ENCODE peak calls at places on chromosomes 2 and 18, in five cellular contexts. H is CD8-positive, alpha-beta T cell; B is left lung; G is tibial artery; N is uterus. F is an unnamed sample.

GRCh38 chr2:11995381-11995947 is 249.0 kb downstream of the LPIN1 start:
- DNase-seq in N (no peak), B (no peak), G (no peak), H (no peak), F (no peak)

GRCh38 chr2:229738024-229738625 is 23.8 kb upstream of the DNER start:
- DNase-seq in N (no peak), B (no peak), H (no peak), G (no peak), F (no peak)

GRCh38 chr2:187689372-187689771 is 135.1 kb upstream of the TFPI start:
- DNase-seq in H (no peak), N (no peak), B (no peak), G (no peak), F (no peak)

GRCh38 chr2:196399736-196400691 is 228.6 kb upstream of the STK17B start:
- DNase-seq in H (no peak), B (no peak), G (no peak), N (no peak), F (no peak)

GRCh38 chr2:56474412-56475158 is 290.8 kb downstream of the CCDC85A start:
- DNase-seq in N (no peak), B (no peak), H (no peak), G (no peak), F (no peak)

GRCh38 chr18:33839452-33840225 is 261.6 kb downstream of the ASXL3 start:
- DNase-seq in H (no peak), G (no peak), B (no peak), N (no peak), F (no peak)

GRCh38 chr2:46202987-46203386 is 94.2 kb upstream of the EPAS1 start:
- DNase-seq in H (no peak), G (no peak), N (no peak), B (no peak), F (no peak)

GRCh38 chr2:70627499-70627898 is 73.9 kb upstream of the TGFA start:
- DNase-seq in H (no peak), B (no peak), G (no peak), N (no peak), F (no peak)

GRCh38 chr2:216302981-216303676 is 69.2 kb downstream of the MARCHF4 start:
- DNase-seq in G (no peak), B (no peak), N (no peak), H (no peak), F (no peak)

GRCh38 chr2:96930351-96931015 is 55.9 kb downstream of the FAM178B start:
- DNase-seq in H (no peak), B (peak; percentile 23), G (no peak), N (no peak), F (peak; percentile 21)
- H3K4me1 ChIP-seq in H (peaks cover 4% of the 10 kb centered on the region), B (no peaks in the 10 kb centered on the region), G (peaks cover 15% of the 10 kb centered on the region), N (peaks cover 12% of the 10 kb centered on the region), F (no peaks in the 10 kb centered on the region)

DNA sequence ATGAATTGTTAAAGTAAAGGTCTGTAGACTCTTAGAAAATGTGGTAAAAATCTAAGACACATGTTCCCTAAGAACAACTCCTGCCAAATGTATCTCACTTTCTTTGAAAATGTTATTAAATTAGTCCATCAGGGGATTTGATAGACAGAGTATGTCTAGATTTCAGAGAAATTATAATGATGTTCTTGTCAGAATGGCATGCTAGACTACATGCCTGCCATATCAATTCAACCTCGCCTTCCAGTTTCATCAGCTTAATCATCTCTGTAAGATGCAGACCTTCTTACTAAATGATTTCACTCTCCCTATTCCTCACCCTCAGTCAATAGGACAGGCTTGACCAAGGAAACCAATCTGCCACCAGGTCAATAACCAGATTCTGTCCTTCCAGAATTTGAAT is 368.4 kb downstream of the TXNL1 start:
- DNase-seq in N (no peak), B (no peak), G (no peak), H (no peak), F (no peak)
- H3K4me3 ChIP-seq in N (no peak overlapping the region), B (no peak overlapping the region), G (no peak overlapping the region), H (no peak overlapping the region), F (no peak overlapping the region)

DNA sequence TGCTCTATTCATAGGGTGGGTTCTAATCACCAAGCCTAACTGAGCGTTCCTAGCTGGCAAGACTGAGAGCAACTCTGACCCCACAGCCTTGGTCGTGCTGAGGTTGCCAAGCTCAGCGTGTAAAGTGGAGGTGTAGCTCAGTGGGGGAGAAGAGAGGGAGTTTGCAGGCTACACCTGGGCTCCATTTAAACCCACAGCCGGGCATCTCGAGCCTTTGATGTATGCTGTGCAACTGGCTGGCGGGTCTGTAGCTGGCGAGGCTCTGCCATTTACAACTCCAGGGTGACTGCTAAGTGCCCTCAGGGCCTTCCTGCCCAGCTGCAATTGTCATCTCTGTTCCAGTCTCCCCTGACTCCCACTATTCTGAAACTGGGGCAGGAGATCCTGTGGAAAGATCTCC is 20.0 kb upstream of the CHRNA1 start:
- DNase-seq in G (no peak), N (no peak), H (no peak), B (no peak), F (no peak)
- H3K27ac ChIP-seq in G (no peak overlapping the region), N (no peak overlapping the region), H (no peak overlapping the region), B (no peak overlapping the region), F (no peak overlapping the region)

GRCh38 chr2:26526589-26526988 is 48.7 kb upstream of the OTOF start:
- DNase-seq in B (no peak), H (no peak), N (no peak), G (no peak), F (no peak)
- H3K4me1 ChIP-seq in B (no peaks in the 10 kb centered on the region), H (no peaks in the 10 kb centered on the region), N (no peaks in the 10 kb centered on the region), G (no peaks in the 10 kb centered on the region), F (no peaks in the 10 kb centered on the region)

GRCh38 chr2:75799859-75800258 is 89.1 kb upstream of the GCFC2 start:
- DNase-seq in B (no peak), G (no peak), H (no peak), N (no peak), F (no peak)
- H3K4me3 ChIP-seq in B (no peak overlapping the region), G (no peak overlapping the region), H (no peak overlapping the region), N (no peak overlapping the region), F (no peak overlapping the region)